ENCODE peak calls at places on chromosomes 16 and 17, in five cellular contexts. B is activated CD8-positive, alpha-beta T cell treated with anti-CD3 and anti-CD28 coated beads, Interleukin-2, amount 10 ng/mL, durations not matched to agents 7 days and 5 days; H is neural crest cell; N is NCI-H1694; Q is GOT3. J is an unnamed sample.

GRCh38 chr16:82344157-82344556 is 174.1 kb upstream of the MPHOSPH6 start:
- DNase-seq in Q (no peak), H (no peak), B (no peak), N (no peak), J (peak)

GRCh38 chr17:9072626-9073339 is 51.5 kb downstream of the NTN1 start:
- DNase-seq in H (no peak), B (no peak), Q (no peak), N (no peak), J (no peak)

GRCh38 chr16:77868478-77868877 is 80.1 kb downstream of the VAT1L start:
- DNase-seq in N (no peak), Q (no peak), H (no peak), B (peak), J (no peak)

GRCh38 chr17:71432378-71433315 is 688.2 kb upstream of the SOX9 start:
- DNase-seq in N (no peak), Q (no peak), B (no peak), H (no peak), J (no peak)

GRCh38 chr17:80629298-80630028 is 84.8 kb downstream of the RPTOR start:
- DNase-seq in H (no peak), Q (no peak), N (no peak), B (no peak), J (no peak)

GRCh38 chr16:90047714-90048346 is 28.6 kb upstream of the DBNDD1 start:
- DNase-seq in B (no peak), Q (no peak), N (no peak), H (no peak), J (no peak)

GRCh38 chr17:59388070-59388556 is 56.7 kb downstream of the YPEL2 start:
- DNase-seq in B (no peak), H (no peak), N (peak), Q (no peak), J (no peak)

GRCh38 chr16:81610144-81610842 is 165.7 kb downstream of the CMIP start:
- DNase-seq in B (no peak), H (no peak), N (no peak), Q (no peak), J (no peak)

GRCh38 chr17:67515490-67516088 is 138.5 kb downstream of the PITPNC1 start:
- DNase-seq in B (no peak), N (no peak), Q (no peak), H (no peak), J (no peak)

GRCh38 chr17:65278050-65278819 is 141.1 kb downstream of the RGS9 start:
- DNase-seq in N (no peak), B (peak), Q (no peak), H (peak), J (peak)

GRCh38 chr16:89827383-89828198 is 684 bp upstream of the SPIRE2 start:
- DNase-seq in B (no peak), N (no peak), H (peak), Q (no peak), J (peak)

GRCh38 chr17:81160747-81161453 is 4.4 kb upstream of the PVALEF start:
- DNase-seq in N (no peak), H (no peak), Q (no peak), B (no peak), J (no peak)

GRCh38 chr17:49038138-49038537 is 41.0 kb downstream of the IGF2BP1 start:
- DNase-seq in N (no peak), H (no peak), B (no peak), Q (no peak), J (no peak)

GRCh38 chr16:8686879-8687278 is 12.5 kb downstream of the ABAT start:
- DNase-seq in N (no peak), H (no peak), B (no peak), Q (no peak), J (peak)

GRCh38 chr16:58792188-58792587 is 58.1 kb upstream of the GOT2 start:
- DNase-seq in N (no peak), B (no peak), H (no peak), Q (no peak), J (no peak)

GRCh38 chr16:46673320-46674013 is 15.5 kb downstream of the VPS35 start:
- DNase-seq in B (peak), Q (no peak), H (peak), N (peak), J (peak)

GRCh38 chr17:75662511-75662910 is 4.4 kb downstream of the RECQL5 start:
- DNase-seq in H (no peak), B (no peak), Q (no peak), N (no peak), J (no peak)

GRCh38 chr17:7720125-7720524 is 2.6 kb downstream of the DNAH2 start:
- DNase-seq in H (no peak), N (peak), Q (no peak), B (no peak), J (no peak)

J was measured in SHP77.